ENCODE peak calls at places on chromosomes 2 and 18, in seven cellular contexts. P is NCI-H2081 treated with DMSO at 0.1 percent for 48 hours, Z is upper lobe of right lung, O is NCI-H1694 treated with DMSO at 0.1 percent for 48 hours, B is tibial nerve, D is T1000, K is COR-L47. F is an unnamed sample.
A peak's percentile ranks its signal among the peaks of the same experiment; 100 is the strongest.

GRCh38 chr2:193331701-193332100 is 1137.0 kb upstream of the TMEFF2 start:
- DNase-seq in P (no peak), Z (no peak), O (peak; percentile 54), B (no peak), D (no peak), K (no peak), F (no peak)

GRCh38 chr2:236293241-236293810 is 29.1 kb upstream of the ASB18 start:
- DNase-seq in P (no peak), Z (no peak), O (no peak), B (no peak), D (no peak), K (no peak), F (no peak)

GRCh38 chr2:47062721-47063120 is 92.4 kb downstream of the STPG4 start:
- DNase-seq in P (no peak), Z (no peak), O (no peak), B (no peak), D (no peak), K (no peak), F (no peak)

GRCh38 chr2:20574930-20575329 is 76.0 kb downstream of the HS1BP3 start:
- DNase-seq in P (no peak), Z (no peak), O (no peak), B (no peak), D (no peak), K (no peak), F (peak; percentile 43)

GRCh38 chr2:136767030-136767429 is 1.7 kb downstream of the THSD7B start:
- DNase-seq in P (no peak), Z (no peak), O (no peak), B (no peak), D (no peak), K (no peak), F (no peak)

GRCh38 chr2:59383473-59383872 is 1142.3 kb upstream of the FANCL start:
- DNase-seq in P (peak; percentile 27), Z (no peak), O (no peak), B (no peak), D (no peak), K (peak; percentile 58), F (no peak)

GRCh38 chr18:69889009-69889408 is 58.7 kb downstream of the CD226 start:
- DNase-seq in P (no peak), Z (no peak), O (no peak), B (no peak), D (no peak), K (no peak), F (no peak)

GRCh38 chr2:26754972-26755670 is 9.0 kb upstream of the SLC35F6 start:
- DNase-seq in P (no peak), Z (no peak), O (no peak), B (no peak), D (no peak), K (peak; percentile 49), F (no peak)

GRCh38 chr2:133986881-133987793 is 266.7 kb upstream of the MGAT5 start:
- DNase-seq in P (no peak), Z (no peak), O (no peak), B (no peak), D (no peak), K (no peak), F (no peak)

GRCh38 chr2:178859760-178860159 is 52.5 kb upstream of the TTN start:
- DNase-seq in P (no peak), Z (no peak), O (no peak), B (no peak), D (no peak), K (no peak), F (no peak)

GRCh38 chr18:61854578-61854977 is 38.2 kb downstream of the RNF152 start:
- DNase-seq in P (no peak), Z (no peak), O (no peak), B (no peak), D (no peak), K (peak; percentile 69), F (no peak)

F was measured in Right ventricle myocardium superior.